ENCODE peak calls at places on chromosomes 7 and 10, in nine cellular contexts. One of them, this sample, is unnamed.

GRCh38 chr10:89582022-89582421 is 46.6 kb upstream of the SLC16A12 start:
- DNase-seq in HCT116: no peak
- DNase-seq in A549: no peak
- DNase-seq in right lobe of liver: no peak
- DNase-seq in breast epithelium: no peak
- DNase-seq in upper lobe of left lung: no peak
- DNase-seq in stomach: no peak
- DNase-seq in tibial nerve: no peak
- DNase-seq in prostate gland: no peak
- DNase-seq in this sample: no peak

GRCh38 chr7:80533287-80533686 is 21.4 kb upstream of the GNAT3 start:
- DNase-seq in HCT116: no peak
- DNase-seq in A549: no peak
- DNase-seq in right lobe of liver: no peak
- DNase-seq in breast epithelium: no peak
- DNase-seq in upper lobe of left lung: no peak
- DNase-seq in stomach: no peak
- DNase-seq in tibial nerve: no peak
- DNase-seq in prostate gland: no peak
- DNase-seq in this sample: no peak

GRCh38 chr7:115910541-115911164 is 119.9 kb downstream of the TFEC start:
- DNase-seq in HCT116: peak
- DNase-seq in A549: no peak
- DNase-seq in right lobe of liver: no peak
- DNase-seq in breast epithelium: no peak
- DNase-seq in upper lobe of left lung: no peak
- DNase-seq in stomach: no peak
- DNase-seq in tibial nerve: no peak
- DNase-seq in prostate gland: no peak
- DNase-seq in this sample: no peak

GRCh38 chr7:31092606-31093005 is 40.5 kb downstream of the ADCYAP1R1 start:
- DNase-seq in HCT116: no peak
- DNase-seq in A549: no peak
- DNase-seq in right lobe of liver: no peak
- DNase-seq in breast epithelium: no peak
- DNase-seq in upper lobe of left lung: no peak
- DNase-seq in stomach: no peak
- DNase-seq in tibial nerve: no peak
- DNase-seq in prostate gland: no peak
- DNase-seq in this sample: peak

GRCh38 chr7:76037310-76037709 is 10.5 kb downstream of the STYXL1 start:
- DNase-seq in HCT116: no peak
- DNase-seq in A549: no peak
- DNase-seq in right lobe of liver: no peak
- DNase-seq in breast epithelium: no peak
- DNase-seq in upper lobe of left lung: no peak
- DNase-seq in stomach: no peak
- DNase-seq in tibial nerve: peak
- DNase-seq in prostate gland: no peak
- DNase-seq in this sample: no peak

GRCh38 chr10:13201132-13201531 is 33.0 kb downstream of the UCMA start:
- DNase-seq in HCT116: no peak
- DNase-seq in A549: no peak
- DNase-seq in right lobe of liver: no peak
- DNase-seq in breast epithelium: no peak
- DNase-seq in upper lobe of left lung: no peak
- DNase-seq in stomach: no peak
- DNase-seq in tibial nerve: no peak
- DNase-seq in prostate gland: no peak
- DNase-seq in this sample: no peak

GRCh38 chr7:5831196-5831595 is 49.4 kb upstream of the OCM start:
- DNase-seq in HCT116: no peak
- DNase-seq in A549: no peak
- DNase-seq in right lobe of liver: no peak
- DNase-seq in breast epithelium: peak
- DNase-seq in upper lobe of left lung: no peak
- DNase-seq in stomach: no peak
- DNase-seq in tibial nerve: no peak
- DNase-seq in prostate gland: no peak
- DNase-seq in this sample: no peak

GRCh38 chr10:72740526-72740925 is 48.6 kb downstream of the MCU start:
- DNase-seq in HCT116: peak
- DNase-seq in A549: peak
- DNase-seq in right lobe of liver: no peak
- DNase-seq in breast epithelium: no peak
- DNase-seq in upper lobe of left lung: peak
- DNase-seq in stomach: peak
- DNase-seq in tibial nerve: no peak
- DNase-seq in prostate gland: no peak
- DNase-seq in this sample: no peak

DNA sequence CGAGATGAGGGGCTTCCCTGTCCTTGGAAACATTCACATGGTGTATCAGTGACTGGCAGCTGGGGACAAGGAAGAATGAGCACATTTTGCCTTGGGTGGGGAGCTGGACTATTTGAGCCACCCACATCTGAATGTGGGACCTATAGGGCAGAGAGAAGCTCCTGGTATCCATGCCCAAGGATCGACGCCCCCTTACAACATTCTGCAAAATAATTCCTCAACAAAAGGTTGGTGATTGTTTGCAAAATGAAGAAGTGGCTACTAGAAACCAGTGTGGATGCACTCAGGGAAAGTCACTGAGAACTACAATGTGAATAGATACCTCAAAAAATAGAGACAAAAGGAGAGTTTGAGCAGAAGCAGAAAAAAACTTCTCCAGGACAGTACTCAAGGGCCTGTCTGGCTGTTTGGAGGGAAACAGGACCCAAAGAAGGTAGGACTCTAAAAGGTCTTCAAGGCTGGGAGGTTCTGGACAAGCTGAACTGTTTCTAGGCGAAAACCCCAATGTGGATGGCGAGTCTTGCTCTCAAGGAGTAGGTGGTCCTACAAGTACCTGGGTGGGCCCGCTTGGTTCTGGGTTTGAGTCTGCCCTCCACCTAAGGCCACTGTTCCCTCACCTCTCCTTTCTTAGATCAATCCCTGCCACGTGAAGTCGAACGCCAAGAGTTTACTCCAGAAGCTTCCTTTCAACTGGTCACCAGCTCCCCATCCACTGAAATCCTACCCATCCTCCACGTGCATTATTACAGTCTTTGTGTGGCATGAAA is 125.0 kb upstream of the ZNF746 start:
- DNase-seq in HCT116: no peak
- DNase-seq in A549: no peak
- DNase-seq in right lobe of liver: no peak
- DNase-seq in breast epithelium: no peak
- DNase-seq in upper lobe of left lung: no peak
- DNase-seq in stomach: no peak
- DNase-seq in tibial nerve: no peak
- DNase-seq in prostate gland: no peak
- DNase-seq in this sample: peak
- H3K4me3 ChIP-seq in HCT116: peak
- H3K4me3 ChIP-seq in A549: peak
- H3K4me3 ChIP-seq in right lobe of liver: no peak
- H3K4me3 ChIP-seq in breast epithelium: peak
- H3K4me3 ChIP-seq in upper lobe of left lung: no peak
- H3K4me3 ChIP-seq in stomach: peak
- H3K4me3 ChIP-seq in tibial nerve: no peak
- H3K4me3 ChIP-seq in prostate gland: no peak
- H3K4me3 ChIP-seq in this sample: no peak

GRCh38 chr10:24722676-24723385 is 856 bp downstream of the ARHGAP21 start:
- DNase-seq in HCT116: no peak
- DNase-seq in A549: peak
- DNase-seq in right lobe of liver: no peak
- DNase-seq in breast epithelium: no peak
- DNase-seq in upper lobe of left lung: peak
- DNase-seq in stomach: peak
- DNase-seq in tibial nerve: peak
- DNase-seq in prostate gland: peak
- DNase-seq in this sample: peak

GRCh38 chr10:24726626-24727025 is 2.9 kb upstream of the ARHGAP21 start:
- DNase-seq in HCT116: no peak
- DNase-seq in A549: no peak
- DNase-seq in right lobe of liver: no peak
- DNase-seq in breast epithelium: no peak
- DNase-seq in upper lobe of left lung: no peak
- DNase-seq in stomach: no peak
- DNase-seq in tibial nerve: no peak
- DNase-seq in prostate gland: no peak
- DNase-seq in this sample: no peak

GRCh38 chr10:24723386-24723787 is 300 bp downstream of the ARHGAP21 start:
- DNase-seq in HCT116: no peak
- DNase-seq in A549: peak
- DNase-seq in right lobe of liver: peak
- DNase-seq in breast epithelium: no peak
- DNase-seq in upper lobe of left lung: no peak
- DNase-seq in stomach: peak
- DNase-seq in tibial nerve: no peak
- DNase-seq in prostate gland: no peak
- DNase-seq in this sample: no peak

GRCh38 chr10:24723788-24724380 is at the start of gene ARHGAP21:
- DNase-seq in HCT116: no peak
- DNase-seq in A549: peak
- DNase-seq in right lobe of liver: peak
- DNase-seq in breast epithelium: peak
- DNase-seq in upper lobe of left lung: peak
- DNase-seq in stomach: peak
- DNase-seq in tibial nerve: peak
- DNase-seq in prostate gland: peak
- DNase-seq in this sample: peak

DNA sequence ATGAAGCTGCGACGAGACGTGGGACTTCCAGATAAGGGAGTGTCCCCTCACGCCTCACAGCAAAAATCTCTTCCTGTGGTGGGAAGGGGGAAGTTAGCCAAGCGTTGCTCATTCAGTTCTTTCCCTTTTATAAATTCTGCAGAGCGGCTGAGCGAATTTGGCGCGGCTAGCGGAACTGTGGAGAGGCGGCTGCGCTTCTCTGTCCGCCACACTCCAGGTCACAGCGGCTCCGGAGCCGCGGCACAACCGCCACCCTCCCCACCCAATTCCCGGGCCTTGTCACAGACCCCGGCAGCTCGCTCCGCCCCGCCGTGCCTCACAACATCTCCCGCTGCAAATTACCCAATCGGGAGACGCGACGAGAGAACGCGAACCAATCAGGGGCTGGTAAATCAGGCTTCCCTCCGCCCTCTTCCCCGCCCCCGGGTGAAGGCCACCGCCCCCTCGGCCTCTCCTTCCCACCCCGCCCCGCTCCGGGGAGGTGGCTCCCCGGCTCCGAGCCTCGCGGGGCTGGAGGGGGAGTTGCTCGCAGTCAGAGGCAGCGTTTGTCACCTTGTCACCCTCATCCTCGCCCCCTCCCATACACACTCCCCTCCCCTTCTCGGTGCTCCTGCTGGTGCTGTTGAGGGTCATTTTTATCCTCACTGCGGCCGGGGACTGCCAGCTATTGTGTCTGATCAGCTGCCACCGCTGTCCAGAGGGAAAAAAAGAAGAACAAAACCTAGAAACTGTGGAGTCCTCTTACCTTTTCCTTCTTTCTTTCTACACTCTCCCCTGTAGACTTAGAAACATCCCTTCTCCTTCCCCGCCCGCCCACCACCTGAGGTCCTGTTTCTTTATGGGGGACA is 918 bp upstream of the ARHGAP21 start:
- DNase-seq in HCT116: peak
- DNase-seq in A549: peak
- DNase-seq in right lobe of liver: peak
- DNase-seq in breast epithelium: peak
- DNase-seq in upper lobe of left lung: peak
- DNase-seq in stomach: peak
- DNase-seq in tibial nerve: peak
- DNase-seq in prostate gland: peak
- DNase-seq in this sample: peak
- TF ChIP-seq POLR2A in HCT116: peak
- TF ChIP-seq POLR2A in A549: peak
- TF ChIP-seq POLR2A in right lobe of liver: peak
- TF ChIP-seq POLR2A in breast epithelium: peak
- TF ChIP-seq POLR2A in upper lobe of left lung: peak
- TF ChIP-seq POLR2A in stomach: no peak
- TF ChIP-seq POLR2A in tibial nerve: peak
- TF ChIP-seq POLR2A in prostate gland: peak
- TF ChIP-seq POLR2A in this sample: peak

GRCh38 chr10:101840102-101840684 is 3.4 kb downstream of the KCNIP2 start:
- DNase-seq in HCT116: no peak
- DNase-seq in A549: no peak
- DNase-seq in right lobe of liver: no peak
- DNase-seq in breast epithelium: no peak
- DNase-seq in upper lobe of left lung: no peak
- DNase-seq in stomach: no peak
- DNase-seq in tibial nerve: no peak
- DNase-seq in prostate gland: no peak
- DNase-seq in this sample: no peak

GRCh38 chr10:101841826-101842225 is 1.8 kb downstream of the KCNIP2 start:
- DNase-seq in HCT116: no peak
- DNase-seq in A549: no peak
- DNase-seq in right lobe of liver: no peak
- DNase-seq in breast epithelium: no peak
- DNase-seq in upper lobe of left lung: no peak
- DNase-seq in stomach: no peak
- DNase-seq in tibial nerve: no peak
- DNase-seq in prostate gland: no peak
- DNase-seq in this sample: no peak

GRCh38 chr10:101839002-101839401 is 4.6 kb downstream of the KCNIP2 start:
- DNase-seq in HCT116: no peak
- DNase-seq in A549: no peak
- DNase-seq in right lobe of liver: no peak
- DNase-seq in breast epithelium: no peak
- DNase-seq in upper lobe of left lung: no peak
- DNase-seq in stomach: no peak
- DNase-seq in tibial nerve: no peak
- DNase-seq in prostate gland: no peak
- DNase-seq in this sample: no peak

GRCh38 chr10:101839421-101840063 is 4.1 kb downstream of the KCNIP2 start:
- DNase-seq in HCT116: peak
- DNase-seq in A549: no peak
- DNase-seq in right lobe of liver: peak
- DNase-seq in breast epithelium: no peak
- DNase-seq in upper lobe of left lung: peak
- DNase-seq in stomach: peak
- DNase-seq in tibial nerve: no peak
- DNase-seq in prostate gland: no peak
- DNase-seq in this sample: no peak

DNA sequence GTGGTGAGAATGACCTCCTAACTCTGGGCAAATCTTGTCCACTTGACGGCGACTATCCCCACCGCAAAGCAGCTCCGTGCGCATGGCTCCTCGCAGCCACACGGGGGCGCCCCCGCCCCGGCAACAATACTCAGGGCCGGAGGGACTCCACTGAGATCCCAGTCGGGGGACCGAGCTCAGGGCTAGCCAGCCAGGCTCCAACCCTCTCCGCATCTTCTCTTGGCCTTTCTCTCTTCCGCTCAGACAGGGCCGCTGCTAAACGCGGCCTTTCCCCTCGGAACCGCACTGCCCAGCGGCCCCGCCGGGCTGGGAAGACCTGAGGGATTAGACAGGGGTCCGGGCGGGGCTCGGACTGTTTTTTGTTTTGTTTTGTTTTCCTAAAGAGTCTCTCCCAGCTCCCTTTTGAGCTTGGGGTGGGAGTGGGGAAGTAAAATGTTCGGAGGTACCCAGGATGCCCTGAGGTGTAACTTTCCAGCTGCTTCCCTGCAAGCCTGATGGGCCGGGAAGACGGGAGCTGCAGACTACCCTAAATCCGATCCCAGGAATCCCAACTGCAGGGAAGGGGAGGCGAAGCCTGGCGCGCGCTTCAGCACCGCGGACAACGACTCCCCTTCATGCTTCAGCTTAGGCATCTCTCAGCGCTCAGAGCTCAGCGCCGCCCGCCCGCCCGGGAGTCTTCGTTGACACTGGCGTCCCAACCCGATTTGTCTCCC is 2.7 kb downstream of the KCNIP2 start:
- DNase-seq in HCT116: peak
- DNase-seq in A549: peak
- DNase-seq in right lobe of liver: peak
- DNase-seq in breast epithelium: peak
- DNase-seq in upper lobe of left lung: peak
- DNase-seq in stomach: peak
- DNase-seq in tibial nerve: peak
- DNase-seq in prostate gland: peak
- DNase-seq in this sample: peak
- H3K4me3 ChIP-seq in HCT116: peak
- H3K4me3 ChIP-seq in A549: peak
- H3K4me3 ChIP-seq in right lobe of liver: peak
- H3K4me3 ChIP-seq in breast epithelium: peak
- H3K4me3 ChIP-seq in upper lobe of left lung: no peak
- H3K4me3 ChIP-seq in stomach: peak
- H3K4me3 ChIP-seq in tibial nerve: no peak
- H3K4me3 ChIP-seq in prostate gland: no peak
- H3K4me3 ChIP-seq in this sample: no peak

DNA sequence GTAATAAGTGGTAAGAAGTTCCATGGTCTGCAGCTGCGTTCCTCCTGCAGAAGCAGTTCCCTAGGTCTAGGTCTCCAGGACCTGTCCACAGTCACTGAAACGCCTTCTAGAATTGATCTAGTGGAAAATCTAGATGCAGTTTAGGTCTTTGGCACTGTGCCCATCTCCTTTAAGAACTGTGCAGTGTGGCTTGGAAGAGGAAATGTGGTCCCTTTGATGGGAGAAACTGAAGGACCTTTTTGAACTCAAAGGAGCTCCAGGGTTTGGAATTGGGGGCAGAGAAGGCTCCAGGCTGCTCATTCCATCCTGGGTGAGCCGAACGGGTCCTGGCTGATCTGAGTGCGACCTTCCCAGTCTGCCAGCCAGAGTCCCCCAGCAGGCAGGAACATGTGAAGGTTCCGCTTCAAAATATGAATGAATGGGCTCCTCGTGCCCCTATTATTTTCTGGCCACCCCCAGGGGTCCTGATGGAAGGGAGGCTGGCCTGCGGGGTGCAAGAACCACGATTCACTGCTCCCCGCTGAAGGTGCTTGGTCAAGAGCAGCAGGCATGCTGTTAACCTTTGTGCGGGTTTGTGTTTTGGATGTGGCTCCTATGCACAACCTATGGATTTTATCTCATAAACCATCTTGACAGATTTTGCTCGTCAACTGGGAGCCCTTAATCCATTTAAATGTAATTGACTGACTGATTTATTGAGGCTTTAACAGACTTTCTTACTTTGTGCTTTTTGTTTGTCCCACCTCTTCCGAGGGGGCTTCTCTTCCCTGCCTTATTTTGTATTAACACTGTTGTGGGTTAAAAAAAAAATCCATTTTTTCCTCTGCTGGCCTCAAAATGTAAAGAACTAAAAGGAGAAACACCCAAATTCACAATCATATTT is 36.7 kb downstream of the ZNF467 start:
- DNase-seq in HCT116: no peak
- DNase-seq in A549: no peak
- DNase-seq in right lobe of liver: no peak
- DNase-seq in breast epithelium: no peak
- DNase-seq in upper lobe of left lung: no peak
- DNase-seq in stomach: no peak
- DNase-seq in tibial nerve: no peak
- DNase-seq in prostate gland: no peak
- DNase-seq in this sample: no peak
- TF ChIP-seq POLR2A in HCT116: no peak
- TF ChIP-seq POLR2A in A549: no peak
- TF ChIP-seq POLR2A in right lobe of liver: no peak
- TF ChIP-seq POLR2A in breast epithelium: no peak
- TF ChIP-seq POLR2A in upper lobe of left lung: no peak
- TF ChIP-seq POLR2A in stomach: no peak
- TF ChIP-seq POLR2A in tibial nerve: no peak
- TF ChIP-seq POLR2A in prostate gland: no peak
- TF ChIP-seq POLR2A in this sample: no peak